ENCODE peak calls at places on chromosomes 12 and 14, in seven cellular contexts. Z, E, D, P, K, X and N are unnamed samples. For H3K36me3, the result is how much of the 10 kb centered on the place peaks cover.

GRCh38 chr12:30792648-30793499 is 38.1 kb upstream of the CAPRIN2 start:
- DNase-seq in Z (no peak), X (no peak), K (no peak), E (no peak), D (no peak), P (peak), N (no peak)

GRCh38 chr12:101018540-101018939 is 191.5 kb downstream of the SLC5A8 start:
- DNase-seq in K (no peak), P (peak), X (no peak), D (peak), Z (no peak), E (no peak), N (no peak)

GRCh38 chr14:104732355-104732804 is 8.4 kb downstream of the ADSS1 start:
- DNase-seq in K (peak), D (no peak), P (no peak), X (peak), Z (no peak), E (peak), N (peak)

GRCh38 chr14:95507174-95507573 is 9.3 kb downstream of the SYNE3 start:
- DNase-seq in Z (peak), P (peak), E (peak), X (peak), K (peak), D (peak), N (peak)

GRCh38 chr12:60489071-60489470 is 893.2 kb downstream of the SLC16A7 start:
- DNase-seq in P (peak), K (no peak), X (no peak), Z (no peak), D (no peak), E (no peak), N (no peak)

GRCh38 chr12:2754208-2754607 is 40.6 kb upstream of the FKBP4 start:
- DNase-seq in D (no peak), P (no peak), K (no peak), E (no peak), X (no peak), Z (no peak), N (no peak)

GRCh38 chr14:51342226-51342625 is 102.2 kb downstream of the TMX1 start:
- DNase-seq in E (no peak), X (no peak), P (no peak), D (no peak), Z (no peak), K (no peak), N (no peak)

GRCh38 chr12:55725556-55725955 is 3.3 kb downstream of the CD63 start:
- DNase-seq in X (no peak), Z (no peak), K (peak), E (no peak), P (no peak), D (no peak), N (peak)

GRCh38 chr12:117498256-117498655 is 136.8 kb upstream of the NOS1 start:
- DNase-seq in D (no peak), P (no peak), E (no peak), K (no peak), Z (no peak), X (no peak), N (no peak)

GRCh38 chr14:81323621-81324400 is 76.3 kb downstream of the STON2 start:
- DNase-seq in K (no peak), Z (no peak), E (peak), D (peak), P (no peak), X (no peak), N (no peak)

GRCh38 chr12:120817559-120818330 is 86.4 kb downstream of the SPPL3 start:
- DNase-seq in Z (no peak), X (no peak), P (no peak), E (no peak), D (peak), K (no peak), N (no peak)

GRCh38 chr14:55514819-55515470 is 65.1 kb upstream of the KTN1 start:
- DNase-seq in X (no peak), K (no peak), Z (no peak), D (no peak), E (no peak), P (peak), N (no peak)

GRCh38 chr12:129190827-129191226 is 337.5 kb downstream of the GLT1D1 start:
- DNase-seq in X (no peak), D (no peak), P (no peak), E (no peak), Z (no peak), K (no peak), N (no peak)

GRCh38 chr12:43238281-43238680 is 313.7 kb downstream of the ADAMTS20 start:
- DNase-seq in K (no peak), X (no peak), E (no peak), Z (no peak), D (no peak), P (no peak), N (no peak)

GRCh38 chr12:85275359-85275758 is 4.7 kb upstream of the ALX1 start:
- DNase-seq in E (no peak), K (no peak), Z (no peak), D (no peak), P (peak), X (no peak), N (no peak)

GRCh38 chr14:77543240-77543551 is 44.6 kb upstream of the ISM2 start:
- DNase-seq in E (no peak), K (no peak), P (no peak), D (peak), Z (no peak), X (no peak), N (no peak)

GRCh38 chr14:76882646-76883045 is 56.4 kb downstream of the LRRC74A start:
- DNase-seq in P (peak), Z (no peak), K (peak), E (no peak), X (peak), D (no peak), N (no peak)

GRCh38 chr12:520119-520518 is 60.4 kb downstream of the B4GALNT3 start:
- DNase-seq in K (no peak), E (no peak), Z (no peak), D (peak), X (no peak), P (no peak), N (no peak)

GRCh38 chr14:94051779-94052178 is 25.6 kb downstream of the OTUB2 start:
- DNase-seq in K (no peak), E (no peak), D (no peak), P (no peak), Z (no peak), X (no peak), N (no peak)

GRCh38 chr14:76267322-76268012 is 108.5 kb upstream of the ESRRB start:
- DNase-seq in P (peak), Z (peak), D (peak), X (peak), K (peak), E (peak), N (peak)

GRCh38 chr14:67221248-67221981 is 19.8 kb upstream of the PALS1 start:
- DNase-seq in P (peak), E (peak), K (no peak), Z (no peak), D (peak), X (no peak), N (no peak)

GRCh38 chr14:67746927-67747326 is 45.2 kb downstream of the RDH12 start:
- DNase-seq in P (no peak), D (no peak), E (no peak), K (no peak), X (no peak), Z (no peak), N (no peak)

GRCh38 chr12:25789520-25789919 is 169.0 kb upstream of the RASSF8 start:
- DNase-seq in D (peak), X (no peak), K (no peak), P (peak), Z (no peak), E (no peak), N (no peak)

GRCh38 chr12:82659343-82660207 is 27.1 kb upstream of the TMTC2 start:
- DNase-seq in Z (no peak), K (no peak), X (no peak), P (no peak), E (no peak), D (no peak), N (no peak)

GRCh38 chr12:65868133-65868705 is 43.9 kb downstream of the HMGA2 start:
- DNase-seq in K (no peak), E (no peak), X (no peak), P (peak), D (peak), Z (no peak), N (no peak)

DNA sequence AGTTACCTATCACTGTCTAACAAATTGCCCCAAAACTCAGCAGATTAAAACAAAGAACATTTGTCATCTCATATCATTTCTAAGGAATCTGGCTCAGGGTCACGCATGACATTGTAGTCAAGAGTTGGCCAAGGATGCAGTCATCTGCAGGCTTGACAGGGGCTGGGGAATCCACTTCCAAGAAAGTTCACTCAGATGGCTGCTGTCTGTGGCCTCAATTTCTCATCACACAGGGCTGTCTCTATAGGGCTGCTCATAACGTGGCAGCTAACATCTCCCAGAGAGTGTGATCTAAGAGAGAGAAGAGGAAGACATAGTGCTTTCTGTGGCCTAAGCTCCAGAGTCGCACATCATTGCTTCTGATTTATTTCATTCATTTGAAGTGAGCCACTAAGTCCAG is 17.0 kb upstream of the IL22 start:
- DNase-seq in K (no peak), D (no peak), E (no peak), Z (no peak), P (no peak), X (no peak), N (no peak)
- H3K4me3 ChIP-seq in K (no peak), D (no peak), E (no peak), Z (no peak), P (no peak), X (no peak), N (no peak)

GRCh38 chr14:30260772-30261607 is 298.0 kb upstream of the G2E3 start:
- DNase-seq in D (no peak), Z (no peak), P (no peak), E (no peak), K (no peak), X (no peak), N (no peak)
- H3K36me3 ChIP-seq in D (under half), Z (under half), P (under half), E (under half), K (under half), X (under half), N (under half)

GRCh38 chr12:98355322-98355721 is 160.1 kb upstream of the TMPO start:
- DNase-seq in D (peak), X (no peak), P (peak), Z (no peak), K (no peak), E (no peak), N (no peak)
- H3K4me3 ChIP-seq in D (no peak), X (no peak), P (no peak), Z (no peak), K (no peak), E (no peak), N (no peak)

GRCh38 chr12:14426792-14427191 is 61.3 kb downstream of the ATF7IP start:
- DNase-seq in K (no peak), P (no peak), D (no peak), X (no peak), Z (no peak), E (no peak), N (no peak)
- H3K36me3 ChIP-seq in K (under half), P (half or more), D (under half), X (under half), Z (under half), E (under half), N (under half)

GRCh38 chr12:115570271-115570777 is 707.2 kb downstream of the MED13L start:
- DNase-seq in D (no peak), Z (no peak), P (peak), K (no peak), X (no peak), E (no peak), N (no peak)

GRCh38 chr12:115572440-115572839 is 705.1 kb downstream of the MED13L start:
- DNase-seq in P (peak), Z (no peak), E (no peak), K (no peak), D (no peak), X (no peak), N (no peak)

GRCh38 chr12:115571027-115571426 is 706.5 kb downstream of the MED13L start:
- DNase-seq in K (no peak), X (no peak), E (no peak), D (no peak), P (no peak), Z (no peak), N (no peak)

GRCh38 chr12:115571446-115571845 is 706.0 kb downstream of the MED13L start:
- DNase-seq in Z (no peak), D (no peak), E (no peak), P (no peak), K (no peak), X (no peak), N (no peak)

DNA sequence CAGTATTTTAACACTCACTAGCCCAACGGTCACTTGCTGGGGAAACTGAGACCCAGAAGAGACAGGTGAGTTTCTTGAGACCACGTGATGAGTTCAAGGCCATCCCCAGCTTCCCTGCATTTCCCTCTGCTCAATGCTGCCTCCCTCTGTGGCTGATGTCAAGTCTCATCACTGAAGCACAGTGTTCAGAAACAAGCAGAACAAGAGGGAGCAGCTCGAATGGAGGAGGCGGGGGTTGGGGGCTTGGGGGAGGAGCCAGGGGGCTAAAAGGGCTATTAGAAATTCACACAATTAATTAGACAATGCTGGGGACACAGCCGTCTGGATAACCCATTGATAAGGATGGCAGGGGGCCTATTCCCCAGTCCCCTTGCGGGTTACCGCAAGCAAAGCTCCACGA is 707.8 kb downstream of the MED13L start:
- DNase-seq in K (no peak), X (no peak), Z (no peak), D (no peak), E (no peak), P (no peak), N (no peak)
- H3K4me3 ChIP-seq in K (no peak), X (no peak), Z (no peak), D (no peak), E (no peak), P (no peak), N (no peak)

DNA sequence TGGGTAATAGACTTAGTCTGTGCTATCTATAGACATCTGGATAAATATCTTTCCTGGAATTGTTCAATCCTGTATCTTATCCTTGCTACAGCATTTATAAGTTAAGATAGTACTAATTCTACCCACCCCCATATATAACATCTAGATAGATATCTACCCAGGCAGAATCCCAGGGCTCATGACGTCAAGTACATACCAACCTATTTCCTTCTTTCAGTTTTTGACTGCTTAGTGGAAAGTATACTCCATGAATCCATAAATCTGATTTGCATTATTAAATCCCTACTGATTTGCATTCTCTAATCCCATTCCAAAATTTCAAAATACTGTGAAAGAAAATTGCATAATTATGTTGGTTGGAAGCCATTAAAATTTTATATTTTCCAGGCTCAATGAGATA is 111.7 kb downstream of the KITLG start:
- DNase-seq in P (no peak), K (no peak), E (no peak), Z (no peak), D (peak), X (no peak), N (no peak)
- H3K36me3 ChIP-seq in P (under half), K (under half), E (under half), Z (under half), D (under half), X (under half), N (under half)

DNA sequence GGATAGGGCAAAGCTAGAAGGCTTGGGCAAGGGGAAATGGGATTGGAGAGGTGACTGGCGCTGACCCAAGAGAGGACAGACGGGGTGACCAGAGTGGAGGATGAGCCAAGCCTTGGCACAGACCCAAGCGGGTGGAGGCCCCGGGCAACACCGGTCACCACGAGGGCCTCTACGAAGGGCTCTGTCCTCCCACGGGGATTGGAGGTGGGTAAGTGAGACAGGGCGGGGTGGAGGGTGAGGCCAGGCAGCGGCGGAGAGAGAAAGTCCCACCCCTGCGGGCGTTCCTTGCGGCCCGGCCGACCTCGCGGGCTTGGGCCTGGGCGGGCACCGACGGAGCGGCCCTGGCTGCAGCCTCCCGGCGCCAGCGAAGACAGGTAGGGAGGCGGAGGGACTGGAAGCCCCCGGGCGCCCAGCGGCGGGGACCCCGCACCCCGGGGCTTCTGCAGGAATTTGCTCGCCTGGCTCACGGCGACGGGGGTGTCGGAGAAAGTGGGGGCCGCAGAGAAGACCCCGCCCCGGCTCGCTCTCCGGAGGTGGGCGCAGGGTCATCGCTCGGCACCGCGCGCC is at the start of gene PAPLN:
- DNase-seq in D (peak), K (peak), X (no peak), Z (peak), P (no peak), E (peak), N (no peak)
- H3K4me3 ChIP-seq in D (peak), K (peak), X (peak), Z (peak), P (peak), E (no peak), N (no peak)